ENCODE peak calls at places on chromosomes 5 and 9, in seven cellular contexts. One of them, this sample, is unnamed.

GRCh38 chr9:123933401-123933800 is 3.5 kb upstream of the DENND1A start:
- DNase-seq in sigmoid colon: no peak
- DNase-seq in bronchial epithelial cell: peak
- DNase-seq in M059J: peak
- DNase-seq in GOT3: no peak
- DNase-seq in AG04450: no peak
- DNase-seq in midbrain: no peak
- DNase-seq in this sample: no peak

GRCh38 chr9:116697341-116697740 is 10.2 kb downstream of the TRIM32 start:
- DNase-seq in bronchial epithelial cell: peak
- DNase-seq in GOT3: no peak
- DNase-seq in sigmoid colon: no peak
- DNase-seq in AG04450: no peak
- DNase-seq in M059J: peak
- DNase-seq in midbrain: no peak
- DNase-seq in this sample: no peak

GRCh38 chr5:92470770-92471169 is 1087.7 kb upstream of the ARRDC3 start:
- DNase-seq in GOT3: no peak
- DNase-seq in bronchial epithelial cell: no peak
- DNase-seq in AG04450: no peak
- DNase-seq in M059J: no peak
- DNase-seq in midbrain: no peak
- DNase-seq in sigmoid colon: no peak
- DNase-seq in this sample: no peak

GRCh38 chr5:73354406-73354805 is 94.2 kb downstream of the FOXD1 start:
- DNase-seq in midbrain: no peak
- DNase-seq in sigmoid colon: no peak
- DNase-seq in AG04450: peak
- DNase-seq in M059J: no peak
- DNase-seq in bronchial epithelial cell: no peak
- DNase-seq in GOT3: no peak
- DNase-seq in this sample: no peak

GRCh38 chr5:181167814-181168488 is 20.6 kb downstream of the OR2V2 start:
- DNase-seq in M059J: no peak
- DNase-seq in GOT3: no peak
- DNase-seq in bronchial epithelial cell: no peak
- DNase-seq in AG04450: no peak
- DNase-seq in midbrain: no peak
- DNase-seq in sigmoid colon: no peak
- DNase-seq in this sample: no peak

GRCh38 chr5:127011961-127012644 is 18.3 kb downstream of the MARCHF3 start:
- DNase-seq in AG04450: no peak
- DNase-seq in M059J: peak
- DNase-seq in bronchial epithelial cell: no peak
- DNase-seq in sigmoid colon: no peak
- DNase-seq in midbrain: no peak
- DNase-seq in GOT3: no peak
- DNase-seq in this sample: no peak

GRCh38 chr9:35820076-35820475 is 5.2 kb upstream of the HINT2 start:
- DNase-seq in AG04450: no peak
- DNase-seq in GOT3: no peak
- DNase-seq in midbrain: no peak
- DNase-seq in M059J: peak
- DNase-seq in sigmoid colon: no peak
- DNase-seq in bronchial epithelial cell: peak
- DNase-seq in this sample: no peak

GRCh38 chr5:56160723-56161445 is 72.2 kb downstream of the ANKRD55 start:
- DNase-seq in AG04450: no peak
- DNase-seq in bronchial epithelial cell: no peak
- DNase-seq in midbrain: no peak
- DNase-seq in GOT3: no peak
- DNase-seq in sigmoid colon: no peak
- DNase-seq in M059J: no peak
- DNase-seq in this sample: no peak

GRCh38 chr5:141914154-141914743 is 9.4 kb upstream of the DELE1 start:
- DNase-seq in bronchial epithelial cell: no peak
- DNase-seq in M059J: no peak
- DNase-seq in AG04450: no peak
- DNase-seq in GOT3: no peak
- DNase-seq in midbrain: peak
- DNase-seq in sigmoid colon: peak
- DNase-seq in this sample: peak

GRCh38 chr9:120310035-120310434 is 269.9 kb downstream of the CDK5RAP2 start:
- DNase-seq in sigmoid colon: no peak
- DNase-seq in bronchial epithelial cell: no peak
- DNase-seq in GOT3: no peak
- DNase-seq in M059J: no peak
- DNase-seq in AG04450: no peak
- DNase-seq in midbrain: no peak
- DNase-seq in this sample: no peak

GRCh38 chr5:57113486-57113885 is 60.4 kb upstream of the GPBP1 start:
- DNase-seq in midbrain: no peak
- DNase-seq in sigmoid colon: no peak
- DNase-seq in bronchial epithelial cell: no peak
- DNase-seq in GOT3: no peak
- DNase-seq in M059J: no peak
- DNase-seq in AG04450: no peak
- DNase-seq in this sample: no peak

GRCh38 chr5:125263346-125263745 is 516.9 kb upstream of the ZNF608 start:
- DNase-seq in AG04450: no peak
- DNase-seq in GOT3: no peak
- DNase-seq in bronchial epithelial cell: no peak
- DNase-seq in sigmoid colon: no peak
- DNase-seq in midbrain: no peak
- DNase-seq in M059J: no peak
- DNase-seq in this sample: no peak

GRCh38 chr9:80968611-80969010 is 720.7 kb downstream of the TLE1 start:
- DNase-seq in midbrain: no peak
- DNase-seq in M059J: peak
- DNase-seq in bronchial epithelial cell: peak
- DNase-seq in sigmoid colon: no peak
- DNase-seq in GOT3: no peak
- DNase-seq in AG04450: peak
- DNase-seq in this sample: no peak

GRCh38 chr9:78938821-78939220 is 632.9 kb upstream of the TLE4 start:
- DNase-seq in sigmoid colon: no peak
- DNase-seq in M059J: no peak
- DNase-seq in GOT3: no peak
- DNase-seq in midbrain: no peak
- DNase-seq in bronchial epithelial cell: no peak
- DNase-seq in AG04450: no peak
- DNase-seq in this sample: no peak

GRCh38 chr9:6870650-6871477 is 113.1 kb downstream of the KDM4C start:
- DNase-seq in midbrain: no peak
- DNase-seq in bronchial epithelial cell: peak
- DNase-seq in sigmoid colon: no peak
- DNase-seq in AG04450: no peak
- DNase-seq in GOT3: no peak
- DNase-seq in M059J: no peak
- DNase-seq in this sample: no peak

GRCh38 chr5:178624626-178625546 is 2.0 kb downstream of the CLK4 start:
- DNase-seq in M059J: peak
- DNase-seq in midbrain: no peak
- DNase-seq in AG04450: no peak
- DNase-seq in bronchial epithelial cell: no peak
- DNase-seq in sigmoid colon: no peak
- DNase-seq in GOT3: no peak
- DNase-seq in this sample: no peak

GRCh38 chr5:60675286-60675685 is 24.7 kb downstream of the DEPDC1B start:
- DNase-seq in GOT3: no peak
- DNase-seq in midbrain: no peak
- DNase-seq in M059J: no peak
- DNase-seq in sigmoid colon: no peak
- DNase-seq in AG04450: no peak
- DNase-seq in bronchial epithelial cell: no peak
- DNase-seq in this sample: no peak

GRCh38 chr5:113122053-113122452 is 145.5 kb downstream of the DCP2 start:
- DNase-seq in GOT3: peak
- DNase-seq in M059J: peak
- DNase-seq in sigmoid colon: peak
- DNase-seq in bronchial epithelial cell: peak
- DNase-seq in midbrain: no peak
- DNase-seq in AG04450: peak
- DNase-seq in this sample: no peak

GRCh38 chr5:115888027-115888426 is 46.3 kb downstream of the AP3S1 start:
- DNase-seq in bronchial epithelial cell: peak
- DNase-seq in AG04450: no peak
- DNase-seq in midbrain: peak
- DNase-seq in sigmoid colon: no peak
- DNase-seq in M059J: peak
- DNase-seq in GOT3: no peak
- DNase-seq in this sample: peak

GRCh38 chr5:77152441-77152840 is 58.0 kb upstream of the PDE8B start:
- DNase-seq in AG04450: no peak
- DNase-seq in sigmoid colon: no peak
- DNase-seq in GOT3: no peak
- DNase-seq in midbrain: no peak
- DNase-seq in M059J: no peak
- DNase-seq in bronchial epithelial cell: no peak
- DNase-seq in this sample: no peak

GRCh38 chr5:77211691-77212047 is 1.2 kb downstream of the PDE8B start:
- DNase-seq in bronchial epithelial cell: no peak
- DNase-seq in AG04450: no peak
- DNase-seq in M059J: no peak
- DNase-seq in midbrain: peak
- DNase-seq in GOT3: no peak
- DNase-seq in sigmoid colon: no peak
- DNase-seq in this sample: no peak

This sample was measured in AML-193.